ENCODE peak calls at places on chromosome 4, in six cellular contexts. M, R, H, X, Q and G are unnamed samples.

GRCh38 chr4:79164961-79165610 is 160.8 kb downstream of the NAA11 start:
- DNase-seq in M (no peak), R (no peak), X (no peak), Q (no peak), H (no peak), G (no peak)

GRCh38 chr4:137531121-137531520 is 1.2 kb downstream of the PCDH18 start:
- DNase-seq in Q (no peak), R (no peak), M (no peak), H (no peak), X (no peak), G (no peak)

GRCh38 chr4:106717094-106717493 is 319.0 kb downstream of the DKK2 start:
- DNase-seq in H (no peak), R (no peak), X (no peak), M (no peak), Q (no peak), G (no peak)

GRCh38 chr4:173217727-173218126 is 49.1 kb downstream of the GALNT7 start:
- DNase-seq in R (no peak), M (no peak), H (peak; percentile 27), X (no peak), Q (no peak), G (no peak)

GRCh38 chr4:31130930-31131329 is 410.8 kb downstream of the PCDH7 start:
- DNase-seq in M (no peak), R (no peak), Q (no peak), X (no peak), H (no peak), G (no peak)

GRCh38 chr4:41437264-41437566 is 100.7 kb upstream of the LIMCH1 start:
- DNase-seq in H (no peak), X (no peak), Q (no peak), R (no peak), M (no peak), G (no peak)

GRCh38 chr4:38664704-38665401 is 854 bp downstream of the KLF3 start:
- DNase-seq in X (no peak), M (peak; percentile 64), Q (peak; percentile 86), R (peak; percentile 83), H (peak; percentile 68), G (peak; percentile 76)

GRCh38 chr4:122508083-122508482 is 51.6 kb upstream of the IL2 start:
- DNase-seq in H (no peak), Q (no peak), M (no peak), X (no peak), R (no peak), G (no peak)

GRCh38 chr4:185379326-185380295 is 16.1 kb downstream of the LRP2BP start:
- DNase-seq in H (no peak), M (no peak), Q (no peak), R (no peak), X (no peak), G (no peak)

GRCh38 chr4:2950221-2950989 is 12.8 kb downstream of the NOP14 start:
- DNase-seq in M (no peak), X (no peak), R (peak; percentile 36), H (no peak), Q (peak; percentile 48), G (no peak)

GRCh38 chr4:89708903-89709361 is 128.0 kb downstream of the SNCA start:
- DNase-seq in R (no peak), Q (no peak), M (no peak), H (no peak), X (no peak), G (no peak)

GRCh38 chr4:8195841-8196460 is 3.1 kb upstream of the SH3TC1 start:
- DNase-seq in H (no peak), R (no peak), X (no peak), Q (peak; percentile 73), M (no peak), G (no peak)

GRCh38 chr4:10461091-10461849 is 4.0 kb upstream of the ZNF518B start:
- DNase-seq in X (no peak), Q (peak; percentile 94), R (peak; percentile 80), M (peak; percentile 70), H (peak; percentile 85), G (peak; percentile 57)

GRCh38 chr4:89957527-89957926 is 62.9 kb downstream of the MMRN1 start:
- DNase-seq in H (no peak), X (no peak), M (no peak), Q (no peak), R (no peak), G (no peak)

GRCh38 chr4:178937130-178937529 is 1494.9 kb upstream of the AGA start:
- DNase-seq in R (no peak), Q (no peak), H (no peak), M (no peak), X (no peak), G (no peak)

GRCh38 chr4:16119981-16120380 is 36.2 kb upstream of the PROM1 start:
- DNase-seq in M (no peak), X (no peak), H (no peak), Q (no peak), R (no peak), G (no peak)

GRCh38 chr4:726235-726787 is 20.7 kb downstream of the PCGF3 start:
- DNase-seq in R (no peak), M (peak; percentile 7), X (no peak), H (peak; percentile 44), Q (peak; percentile 77), G (no peak)

DNA sequence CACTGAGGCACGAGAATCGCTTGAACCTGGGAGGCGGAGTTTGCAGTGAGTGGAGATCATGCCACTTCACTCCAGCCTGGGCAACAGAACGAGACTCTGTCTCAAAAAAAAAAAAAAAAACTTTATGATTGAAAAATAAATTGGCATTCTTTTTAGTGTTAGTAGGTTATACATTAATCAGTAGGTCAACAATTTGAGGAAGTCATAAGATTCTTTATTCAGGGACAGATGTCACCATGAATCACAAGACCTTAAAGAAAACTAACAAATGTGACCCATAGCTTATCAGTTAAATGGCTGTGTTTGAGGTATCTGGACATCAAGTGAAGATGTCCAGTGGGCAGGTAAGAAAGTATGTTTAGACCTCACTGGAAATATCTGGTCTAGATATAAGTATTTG is 9.2 kb upstream of the PRMT9 start:
- DNase-seq in M (no peak), H (no peak), R (no peak), Q (no peak), X (no peak), G (no peak)
- H3K27ac ChIP-seq in M (no peak overlapping the region), H (no peak overlapping the region), R (no peak overlapping the region), Q (no peak overlapping the region), X (no peak overlapping the region), G (no peak overlapping the region)

DNA sequence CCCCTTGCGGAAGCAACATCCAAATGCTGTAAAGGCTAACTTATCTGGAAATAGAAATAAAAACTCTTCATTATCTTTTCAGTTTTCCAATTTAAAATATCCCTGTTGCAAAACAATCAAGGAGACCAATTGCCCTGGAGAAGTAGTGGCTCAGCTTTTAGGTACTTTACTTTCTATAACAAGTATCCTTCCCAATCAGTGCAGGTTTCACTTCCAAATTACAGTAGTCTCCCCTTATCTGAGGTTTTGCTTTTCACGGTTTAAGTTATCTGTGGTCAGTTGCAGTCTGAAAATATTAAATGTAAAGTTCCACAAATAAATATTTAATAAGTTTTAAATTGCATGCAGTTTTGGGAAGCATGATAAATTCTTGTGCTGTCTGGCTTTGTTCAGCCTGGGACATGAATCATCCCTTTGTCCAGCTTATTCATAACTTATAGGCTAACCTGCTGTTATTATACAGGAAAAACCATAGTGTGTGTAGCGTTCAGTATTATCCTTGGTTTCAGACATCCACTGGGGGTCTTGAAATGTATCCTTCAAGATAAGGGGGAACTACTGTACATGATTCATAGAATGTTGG is 973.1 kb upstream of the GRID2 start:
- DNase-seq in X (no peak), H (no peak), M (no peak), R (no peak), Q (no peak), G (no peak)
- H3K36me3 ChIP-seq in X (no peaks in the 10 kb centered on the region), H (no peaks in the 10 kb centered on the region), M (no peaks in the 10 kb centered on the region), R (no peaks in the 10 kb centered on the region), Q (no peaks in the 10 kb centered on the region), G (no peaks in the 10 kb centered on the region)

GRCh38 chr4:183763990-183764754 is 105.1 kb downstream of the TRAPPC11 start:
- DNase-seq in Q (no peak), M (no peak), R (no peak), H (no peak), X (no peak), G (no peak)
- H3K27ac ChIP-seq in Q (no peak overlapping the region), M (peak overlapping the region; percentile 88), R (no peak overlapping the region), H (no peak overlapping the region), X (no peak overlapping the region), G (no peak overlapping the region)

GRCh38 chr4:108051343-108051742 is 61.7 kb downstream of the HADH start:
- DNase-seq in M (no peak), Q (no peak), R (no peak), X (no peak), H (no peak), G (no peak)
- H3K36me3 ChIP-seq in M (no peaks in the 10 kb centered on the region), Q (no peaks in the 10 kb centered on the region), R (no peaks in the 10 kb centered on the region), X (no peaks in the 10 kb centered on the region), H (peaks cover 23% of the 10 kb centered on the region), G (no peaks in the 10 kb centered on the region)

DNA sequence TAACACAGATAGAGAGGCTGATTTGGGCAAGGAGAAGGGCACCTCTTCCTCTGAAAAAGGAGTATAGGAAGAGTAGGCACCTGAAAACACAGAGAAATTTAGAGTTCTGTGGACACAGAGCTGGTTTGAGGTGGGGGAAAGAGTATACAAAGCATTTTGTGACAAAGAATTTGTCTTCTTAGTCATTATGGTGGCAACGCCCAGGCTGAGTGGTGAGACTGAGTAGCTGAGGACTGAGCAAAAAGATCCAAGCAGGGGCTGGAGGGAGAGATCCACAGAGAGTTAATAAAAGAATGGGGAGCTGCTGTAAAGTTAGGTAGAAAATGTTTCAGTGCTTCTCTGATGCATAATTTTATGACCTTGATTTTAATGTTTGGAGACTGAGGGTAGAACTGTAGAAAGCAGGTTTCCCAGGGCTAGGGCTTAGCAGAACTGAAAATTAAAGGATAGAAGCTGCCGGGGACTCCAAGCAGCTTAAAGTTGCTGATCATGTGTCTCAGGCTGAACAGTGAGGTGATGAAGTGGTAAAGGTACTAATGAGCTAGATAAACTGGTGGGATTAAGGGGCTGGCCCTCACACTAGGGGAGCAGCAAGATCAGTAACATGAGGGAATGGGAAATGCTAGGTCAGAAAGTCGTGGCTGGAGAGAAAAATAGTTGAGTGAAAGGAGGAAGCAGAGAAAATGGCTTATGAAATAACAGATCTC is 118.9 kb downstream of the CEP44 start:
- DNase-seq in R (no peak), H (no peak), M (no peak), X (no peak), Q (no peak), G (no peak)
- H3K27ac ChIP-seq in R (no peak overlapping the region), H (no peak overlapping the region), M (no peak overlapping the region), X (no peak overlapping the region), Q (no peak overlapping the region), G (no peak overlapping the region)